ENCODE peak calls at places on chromosome 14, in nine cellular contexts. One of them, this sample, is unnamed.

GRCh38 chr14:59582845-59583509 is 6.4 kb upstream of the CCDC175 start:
- DNase-seq in T-cell: no peak
- DNase-seq in COR-L47: no peak
- DNase-seq in CD8-positive, alpha-beta memory T cell: no peak
- DNase-seq in NCI-H2107: no peak
- DNase-seq in activated T-helper 1 cell treated with Interleukin-2 at 50 U/mL for 16 hours: no peak
- DNase-seq in HepG2: no peak
- DNase-seq in occipital lobe: no peak
- DNase-seq in nephron progenitor cell: no peak
- DNase-seq in this sample: no peak

GRCh38 chr14:98959958-98960616 is 311.9 kb downstream of the BCL11B start:
- DNase-seq in CD8-positive, alpha-beta memory T cell: no peak
- DNase-seq in activated T-helper 1 cell treated with Interleukin-2 at 50 U/mL for 16 hours: no peak
- DNase-seq in COR-L47: no peak
- DNase-seq in T-cell: no peak
- DNase-seq in HepG2: no peak
- DNase-seq in nephron progenitor cell: no peak
- DNase-seq in NCI-H2107: no peak
- DNase-seq in occipital lobe: no peak
- DNase-seq in this sample: no peak

GRCh38 chr14:24941719-24942118 is 108.2 kb downstream of the STXBP6 start:
- DNase-seq in COR-L47: peak
- DNase-seq in nephron progenitor cell: no peak
- DNase-seq in T-cell: no peak
- DNase-seq in HepG2: no peak
- DNase-seq in activated T-helper 1 cell treated with Interleukin-2 at 50 U/mL for 16 hours: no peak
- DNase-seq in occipital lobe: no peak
- DNase-seq in NCI-H2107: peak
- DNase-seq in CD8-positive, alpha-beta memory T cell: no peak
- DNase-seq in this sample: peak

GRCh38 chr14:67477926-67478915 is 10.3 kb downstream of the TMEM229B start:
- DNase-seq in occipital lobe: no peak
- DNase-seq in COR-L47: no peak
- DNase-seq in nephron progenitor cell: no peak
- DNase-seq in HepG2: no peak
- DNase-seq in CD8-positive, alpha-beta memory T cell: no peak
- DNase-seq in activated T-helper 1 cell treated with Interleukin-2 at 50 U/mL for 16 hours: no peak
- DNase-seq in T-cell: no peak
- DNase-seq in NCI-H2107: peak
- DNase-seq in this sample: no peak

GRCh38 chr14:51431741-51432140 is 191.7 kb downstream of the TMX1 start:
- DNase-seq in nephron progenitor cell: no peak
- DNase-seq in COR-L47: no peak
- DNase-seq in occipital lobe: no peak
- DNase-seq in NCI-H2107: no peak
- DNase-seq in HepG2: no peak
- DNase-seq in CD8-positive, alpha-beta memory T cell: no peak
- DNase-seq in activated T-helper 1 cell treated with Interleukin-2 at 50 U/mL for 16 hours: no peak
- DNase-seq in T-cell: no peak
- DNase-seq in this sample: no peak

GRCh38 chr14:99252940-99253868 is 18.8 kb downstream of the BCL11B start:
- DNase-seq in COR-L47: no peak
- DNase-seq in CD8-positive, alpha-beta memory T cell: peak
- DNase-seq in NCI-H2107: no peak
- DNase-seq in T-cell: peak
- DNase-seq in occipital lobe: no peak
- DNase-seq in activated T-helper 1 cell treated with Interleukin-2 at 50 U/mL for 16 hours: no peak
- DNase-seq in nephron progenitor cell: no peak
- DNase-seq in HepG2: no peak
- DNase-seq in this sample: no peak

GRCh38 chr14:51552275-51552674 is 99.4 kb upstream of the FRMD6 start:
- DNase-seq in activated T-helper 1 cell treated with Interleukin-2 at 50 U/mL for 16 hours: no peak
- DNase-seq in COR-L47: no peak
- DNase-seq in occipital lobe: no peak
- DNase-seq in T-cell: no peak
- DNase-seq in NCI-H2107: no peak
- DNase-seq in nephron progenitor cell: no peak
- DNase-seq in HepG2: no peak
- DNase-seq in CD8-positive, alpha-beta memory T cell: no peak
- DNase-seq in this sample: no peak

GRCh38 chr14:76770521-76771431 is 9.5 kb downstream of the VASH1 start:
- DNase-seq in T-cell: no peak
- DNase-seq in nephron progenitor cell: no peak
- DNase-seq in CD8-positive, alpha-beta memory T cell: no peak
- DNase-seq in activated T-helper 1 cell treated with Interleukin-2 at 50 U/mL for 16 hours: no peak
- DNase-seq in COR-L47: no peak
- DNase-seq in HepG2: no peak
- DNase-seq in occipital lobe: no peak
- DNase-seq in NCI-H2107: no peak
- DNase-seq in this sample: no peak

GRCh38 chr14:23310546-23310945 is 3.9 kb downstream of the BCL2L2 start:
- DNase-seq in nephron progenitor cell: no peak
- DNase-seq in T-cell: no peak
- DNase-seq in activated T-helper 1 cell treated with Interleukin-2 at 50 U/mL for 16 hours: no peak
- DNase-seq in NCI-H2107: no peak
- DNase-seq in CD8-positive, alpha-beta memory T cell: no peak
- DNase-seq in HepG2: no peak
- DNase-seq in COR-L47: no peak
- DNase-seq in occipital lobe: no peak
- DNase-seq in this sample: no peak

GRCh38 chr14:95943699-95944098 is 67.1 kb downstream of the TUNAR start:
- DNase-seq in HepG2: no peak
- DNase-seq in occipital lobe: peak
- DNase-seq in CD8-positive, alpha-beta memory T cell: no peak
- DNase-seq in NCI-H2107: no peak
- DNase-seq in T-cell: no peak
- DNase-seq in activated T-helper 1 cell treated with Interleukin-2 at 50 U/mL for 16 hours: no peak
- DNase-seq in nephron progenitor cell: no peak
- DNase-seq in COR-L47: peak
- DNase-seq in this sample: no peak

GRCh38 chr14:50768220-50768619 is 62.7 kb downstream of the NIN start:
- DNase-seq in activated T-helper 1 cell treated with Interleukin-2 at 50 U/mL for 16 hours: no peak
- DNase-seq in NCI-H2107: no peak
- DNase-seq in occipital lobe: no peak
- DNase-seq in nephron progenitor cell: no peak
- DNase-seq in T-cell: no peak
- DNase-seq in COR-L47: no peak
- DNase-seq in HepG2: no peak
- DNase-seq in CD8-positive, alpha-beta memory T cell: no peak
- DNase-seq in this sample: no peak

GRCh38 chr14:76022991-76023390 is 37.4 kb downstream of the IFT43 start:
- DNase-seq in HepG2: no peak
- DNase-seq in T-cell: no peak
- DNase-seq in nephron progenitor cell: no peak
- DNase-seq in NCI-H2107: no peak
- DNase-seq in CD8-positive, alpha-beta memory T cell: no peak
- DNase-seq in activated T-helper 1 cell treated with Interleukin-2 at 50 U/mL for 16 hours: no peak
- DNase-seq in occipital lobe: no peak
- DNase-seq in COR-L47: no peak
- DNase-seq in this sample: no peak

GRCh38 chr14:77761205-77761931 is 412 bp upstream of the SNW1 start:
- DNase-seq in HepG2: peak
- DNase-seq in CD8-positive, alpha-beta memory T cell: no peak
- DNase-seq in NCI-H2107: no peak
- DNase-seq in occipital lobe: no peak
- DNase-seq in nephron progenitor cell: peak
- DNase-seq in activated T-helper 1 cell treated with Interleukin-2 at 50 U/mL for 16 hours: no peak
- DNase-seq in COR-L47: peak
- DNase-seq in T-cell: no peak
- DNase-seq in this sample: peak

This sample was measured in OCI-LY7.